ENCODE peak calls at places on chromosomes 4 and X, in seven cellular contexts. K, W, Z, F, J, M and Y are unnamed samples.

GRCh38 chrX:53639257-53639656 is 47.3 kb downstream of the HUWE1 start:
- DNase-seq in K (no peak), W (no peak), Z (no peak), F (no peak), J (no peak), M (no peak), Y (no peak)

GRCh38 chr4:42411803-42412202 is 14.5 kb downstream of the SHISA3 start:
- DNase-seq in K (no peak), W (no peak), Z (no peak), F (no peak), J (no peak), M (no peak), Y (no peak)

GRCh38 chrX:51047950-51048349 is 137.4 kb downstream of the BMP15 start:
- DNase-seq in K (no peak), W (no peak), Z (no peak), F (no peak), J (no peak), M (no peak), Y (no peak)

GRCh38 chr4:152697284-152698011 is 17.7 kb upstream of the TMEM154 start:
- DNase-seq in K (no peak), W (no peak), Z (no peak), F (no peak), J (peak), M (no peak), Y (no peak)

GRCh38 chr4:106046083-106046482 is 150.8 kb downstream of the NPNT start:
- DNase-seq in K (no peak), W (no peak), Z (no peak), F (no peak), J (no peak), M (no peak), Y (no peak)

GRCh38 chrX:121256653-121257052 is 209.2 kb downstream of the GLUD2 start:
- DNase-seq in K (no peak), W (no peak), Z (no peak), F (no peak), J (no peak), M (no peak), Y (no peak)

GRCh38 chr4:168882650-168883233 is 127.3 kb downstream of the CBR4 start:
- DNase-seq in K (no peak), W (no peak), Z (no peak), F (peak), J (no peak), M (no peak), Y (no peak)

GRCh38 chr4:146522098-146522861 is 540 bp upstream of the SLC10A7 start:
- DNase-seq in K (peak), W (peak), Z (peak), F (peak), J (peak), M (peak), Y (peak)

GRCh38 chr4:128590773-128591172 is 218.7 kb upstream of the JADE1 start:
- DNase-seq in K (no peak), W (no peak), Z (no peak), F (no peak), J (no peak), M (no peak), Y (no peak)

GRCh38 chr4:86916392-86916791 is 18.4 kb upstream of the AFF1 start:
- DNase-seq in K (no peak), W (no peak), Z (no peak), F (no peak), J (no peak), M (no peak), Y (no peak)

GRCh38 chr4:76546282-76547166 is 111.5 kb downstream of the SHROOM3 start:
- DNase-seq in K (peak), W (no peak), Z (no peak), F (peak), J (peak), M (no peak), Y (no peak)

GRCh38 chrX:115690554-115691216 is 129.7 kb downstream of the PLS3 start:
- DNase-seq in K (peak), W (peak), Z (no peak), F (no peak), J (peak), M (peak), Y (no peak)

GRCh38 chr4:145498430-145498829 is 16.8 kb downstream of the SMAD1 start:
- DNase-seq in K (no peak), W (no peak), Z (no peak), F (no peak), J (no peak), M (no peak), Y (no peak)